ENCODE peak calls at places on chromosome 1, in seven cellular contexts. One of them, this sample, is unnamed. For H3K36me3, the result is how much of the 10 kb centered on the place peaks cover.

GRCh38 chr1:64675718-64676345 is 69.0 kb upstream of the RAVER2 start:
- DNase-seq in WERI-Rb-1: no peak
- DNase-seq in astrocyte: no peak
- DNase-seq in ovary: no peak
- DNase-seq in fibroblast of lung: peak
- DNase-seq in aorta: no peak
- DNase-seq in bronchial epithelial cell: peak
- DNase-seq in this sample: no peak

GRCh38 chr1:110250018-110250417 is 39.9 kb downstream of the KCNC4 start:
- DNase-seq in aorta: no peak
- DNase-seq in bronchial epithelial cell: no peak
- DNase-seq in astrocyte: no peak
- DNase-seq in ovary: no peak
- DNase-seq in fibroblast of lung: no peak
- DNase-seq in WERI-Rb-1: peak
- DNase-seq in this sample: no peak

GRCh38 chr1:116325922-116326321 is 47.1 kb upstream of the ATP1A1 start:
- DNase-seq in astrocyte: no peak
- DNase-seq in fibroblast of lung: no peak
- DNase-seq in aorta: no peak
- DNase-seq in bronchial epithelial cell: no peak
- DNase-seq in ovary: no peak
- DNase-seq in WERI-Rb-1: no peak
- DNase-seq in this sample: no peak

GRCh38 chr1:186482661-186483255 is 21.8 kb upstream of the PDC start:
- DNase-seq in aorta: peak
- DNase-seq in bronchial epithelial cell: peak
- DNase-seq in astrocyte: peak
- DNase-seq in ovary: peak
- DNase-seq in WERI-Rb-1: peak
- DNase-seq in fibroblast of lung: peak
- DNase-seq in this sample: peak

GRCh38 chr1:119040906-119041305 is 52.8 kb upstream of the TBX15 start:
- DNase-seq in WERI-Rb-1: no peak
- DNase-seq in bronchial epithelial cell: no peak
- DNase-seq in astrocyte: no peak
- DNase-seq in ovary: peak
- DNase-seq in aorta: no peak
- DNase-seq in fibroblast of lung: peak
- DNase-seq in this sample: peak

GRCh38 chr1:1899266-1899966 is 8.5 kb upstream of the GNB1 start:
- DNase-seq in aorta: no peak
- DNase-seq in astrocyte: no peak
- DNase-seq in ovary: no peak
- DNase-seq in fibroblast of lung: no peak
- DNase-seq in WERI-Rb-1: no peak
- DNase-seq in bronchial epithelial cell: no peak
- DNase-seq in this sample: no peak

GRCh38 chr1:204350857-204351573 is 8.7 kb downstream of the PLEKHA6 start:
- DNase-seq in astrocyte: peak
- DNase-seq in bronchial epithelial cell: no peak
- DNase-seq in aorta: peak
- DNase-seq in WERI-Rb-1: peak
- DNase-seq in ovary: peak
- DNase-seq in fibroblast of lung: peak
- DNase-seq in this sample: no peak

GRCh38 chr1:214551052-214551435 is 358 bp downstream of the PTPN14 start:
- DNase-seq in aorta: peak
- DNase-seq in bronchial epithelial cell: no peak
- DNase-seq in WERI-Rb-1: no peak
- DNase-seq in astrocyte: no peak
- DNase-seq in fibroblast of lung: no peak
- DNase-seq in ovary: no peak
- DNase-seq in this sample: peak

GRCh38 chr1:203173566-203173965 is 2.1 kb downstream of the MYBPH start:
- DNase-seq in aorta: no peak
- DNase-seq in ovary: peak
- DNase-seq in fibroblast of lung: no peak
- DNase-seq in astrocyte: no peak
- DNase-seq in WERI-Rb-1: peak
- DNase-seq in bronchial epithelial cell: no peak
- DNase-seq in this sample: no peak

GRCh38 chr1:26015358-26015757 is 6.2 kb upstream of the EXTL1 start:
- DNase-seq in bronchial epithelial cell: peak
- DNase-seq in ovary: no peak
- DNase-seq in aorta: peak
- DNase-seq in fibroblast of lung: peak
- DNase-seq in WERI-Rb-1: no peak
- DNase-seq in astrocyte: no peak
- DNase-seq in this sample: no peak

GRCh38 chr1:206476591-206476990 is 6.3 kb downstream of the IKBKE start:
- DNase-seq in WERI-Rb-1: no peak
- DNase-seq in fibroblast of lung: no peak
- DNase-seq in astrocyte: no peak
- DNase-seq in aorta: peak
- DNase-seq in ovary: no peak
- DNase-seq in bronchial epithelial cell: no peak
- DNase-seq in this sample: no peak

GRCh38 chr1:117561551-117561950 is 44.3 kb upstream of the TENT5C start:
- DNase-seq in astrocyte: no peak
- DNase-seq in aorta: no peak
- DNase-seq in bronchial epithelial cell: no peak
- DNase-seq in fibroblast of lung: no peak
- DNase-seq in WERI-Rb-1: no peak
- DNase-seq in ovary: no peak
- DNase-seq in this sample: no peak

GRCh38 chr1:25727819-25728286 is 72.1 kb upstream of the SELENON start:
- DNase-seq in ovary: peak
- DNase-seq in fibroblast of lung: peak
- DNase-seq in astrocyte: peak
- DNase-seq in aorta: peak
- DNase-seq in WERI-Rb-1: peak
- DNase-seq in bronchial epithelial cell: no peak
- DNase-seq in this sample: no peak

GRCh38 chr1:169105434-169106094 is 926 bp upstream of the ATP1B1 start:
- DNase-seq in aorta: peak
- DNase-seq in WERI-Rb-1: peak
- DNase-seq in fibroblast of lung: no peak
- DNase-seq in ovary: peak
- DNase-seq in bronchial epithelial cell: no peak
- DNase-seq in astrocyte: no peak
- DNase-seq in this sample: peak

GRCh38 chr1:205369621-205370230 is 13.0 kb upstream of the KLHDC8A start:
- DNase-seq in aorta: no peak
- DNase-seq in astrocyte: no peak
- DNase-seq in bronchial epithelial cell: no peak
- DNase-seq in WERI-Rb-1: no peak
- DNase-seq in ovary: no peak
- DNase-seq in fibroblast of lung: no peak
- DNase-seq in this sample: no peak

GRCh38 chr1:94322696-94323095 is 85.3 kb upstream of the ARHGAP29 start:
- DNase-seq in astrocyte: no peak
- DNase-seq in fibroblast of lung: no peak
- DNase-seq in ovary: no peak
- DNase-seq in aorta: no peak
- DNase-seq in WERI-Rb-1: no peak
- DNase-seq in bronchial epithelial cell: peak
- DNase-seq in this sample: peak

GRCh38 chr1:21313886-21314796 is 23.9 kb upstream of the ECE1 start:
- DNase-seq in astrocyte: no peak
- DNase-seq in ovary: peak
- DNase-seq in fibroblast of lung: no peak
- DNase-seq in bronchial epithelial cell: no peak
- DNase-seq in aorta: no peak
- DNase-seq in WERI-Rb-1: no peak
- DNase-seq in this sample: no peak

GRCh38 chr1:155170806-155171205 is 2.3 kb downstream of the KRTCAP2 start:
- DNase-seq in astrocyte: no peak
- DNase-seq in ovary: no peak
- DNase-seq in aorta: no peak
- DNase-seq in WERI-Rb-1: peak
- DNase-seq in bronchial epithelial cell: no peak
- DNase-seq in fibroblast of lung: no peak
- DNase-seq in this sample: no peak

GRCh38 chr1:64292399-64292798 is 89.0 kb downstream of the UBE2U start:
- DNase-seq in fibroblast of lung: peak
- DNase-seq in ovary: no peak
- DNase-seq in bronchial epithelial cell: peak
- DNase-seq in aorta: no peak
- DNase-seq in astrocyte: no peak
- DNase-seq in WERI-Rb-1: no peak
- DNase-seq in this sample: no peak

GRCh38 chr1:41823453-41823852 is 95.3 kb downstream of the HIVEP3 start:
- DNase-seq in aorta: no peak
- DNase-seq in fibroblast of lung: no peak
- DNase-seq in astrocyte: peak
- DNase-seq in bronchial epithelial cell: no peak
- DNase-seq in WERI-Rb-1: no peak
- DNase-seq in ovary: peak
- DNase-seq in this sample: peak

GRCh38 chr1:200738733-200739498 is at the start of gene CAMSAP2:
- DNase-seq in astrocyte: peak
- DNase-seq in ovary: peak
- DNase-seq in WERI-Rb-1: peak
- DNase-seq in fibroblast of lung: peak
- DNase-seq in bronchial epithelial cell: peak
- DNase-seq in aorta: peak
- DNase-seq in this sample: peak

DNA sequence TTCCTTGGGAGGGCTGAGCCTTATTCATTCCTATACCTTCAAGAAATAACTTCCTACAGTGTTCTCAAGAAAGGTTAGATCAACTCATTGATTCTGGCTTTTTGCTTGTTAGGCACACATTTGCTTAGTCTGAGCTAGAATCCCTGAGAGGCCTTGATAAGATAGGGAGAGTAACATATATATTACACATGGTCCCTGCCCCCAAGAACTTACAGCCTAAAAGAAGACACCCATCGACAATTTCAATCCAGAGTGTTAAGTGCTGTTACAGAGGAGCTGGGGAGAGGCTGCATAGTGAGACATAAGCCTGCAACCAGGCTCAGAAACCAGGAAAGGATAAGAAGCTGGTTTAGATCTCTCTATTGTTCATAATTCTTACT is 68.7 kb downstream of the PLPP3 start:
- DNase-seq in WERI-Rb-1: no peak
- DNase-seq in bronchial epithelial cell: no peak
- DNase-seq in fibroblast of lung: no peak
- DNase-seq in astrocyte: no peak
- DNase-seq in ovary: no peak
- DNase-seq in aorta: no peak
- DNase-seq in this sample: no peak
- H3K36me3 ChIP-seq in WERI-Rb-1: under half
- H3K36me3 ChIP-seq in bronchial epithelial cell: under half
- H3K36me3 ChIP-seq in fibroblast of lung: half or more
- H3K36me3 ChIP-seq in astrocyte: under half
- H3K36me3 ChIP-seq in ovary: under half
- H3K36me3 ChIP-seq in aorta: under half
- H3K36me3 ChIP-seq in this sample: under half

GRCh38 chr1:162130308-162130707 is 60.8 kb downstream of the NOS1AP start:
- DNase-seq in WERI-Rb-1: no peak
- DNase-seq in fibroblast of lung: no peak
- DNase-seq in aorta: no peak
- DNase-seq in ovary: no peak
- DNase-seq in bronchial epithelial cell: no peak
- DNase-seq in astrocyte: no peak
- DNase-seq in this sample: no peak

GRCh38 chr1:162131405-162132321 is 62.2 kb downstream of the NOS1AP start:
- DNase-seq in ovary: no peak
- DNase-seq in WERI-Rb-1: no peak
- DNase-seq in aorta: no peak
- DNase-seq in astrocyte: no peak
- DNase-seq in fibroblast of lung: no peak
- DNase-seq in bronchial epithelial cell: no peak
- DNase-seq in this sample: no peak

GRCh38 chr1:162136760-162137537 is 67.5 kb downstream of the NOS1AP start:
- DNase-seq in bronchial epithelial cell: peak
- DNase-seq in fibroblast of lung: peak
- DNase-seq in aorta: no peak
- DNase-seq in ovary: no peak
- DNase-seq in WERI-Rb-1: no peak
- DNase-seq in astrocyte: peak
- DNase-seq in this sample: peak

GRCh38 chr1:162135271-162135775 is 65.8 kb downstream of the NOS1AP start:
- DNase-seq in fibroblast of lung: no peak
- DNase-seq in aorta: no peak
- DNase-seq in ovary: no peak
- DNase-seq in WERI-Rb-1: no peak
- DNase-seq in bronchial epithelial cell: no peak
- DNase-seq in astrocyte: no peak
- DNase-seq in this sample: no peak

DNA sequence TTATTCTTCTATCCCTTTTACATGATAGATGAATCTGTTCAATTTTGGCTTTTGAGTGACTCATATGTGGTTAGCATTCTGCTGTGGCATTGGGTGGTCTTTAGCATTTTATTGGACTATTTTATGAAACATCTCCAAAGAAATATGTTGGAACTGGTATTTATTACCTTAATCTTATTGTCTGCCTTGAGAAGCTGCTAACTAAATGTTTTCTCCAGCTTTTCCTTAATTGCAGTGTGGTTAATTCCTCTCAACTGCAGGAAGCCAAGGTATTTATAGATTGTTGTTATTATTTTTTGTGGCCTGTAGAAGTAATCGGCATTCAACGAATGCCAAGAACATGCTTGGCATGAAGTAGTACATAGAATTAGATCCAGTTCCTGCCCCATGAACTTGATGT is 64.1 kb downstream of the NOS1AP start:
- DNase-seq in fibroblast of lung: no peak
- DNase-seq in WERI-Rb-1: no peak
- DNase-seq in astrocyte: peak
- DNase-seq in ovary: no peak
- DNase-seq in bronchial epithelial cell: no peak
- DNase-seq in aorta: no peak
- DNase-seq in this sample: no peak
- H3K36me3 ChIP-seq in fibroblast of lung: under half
- H3K36me3 ChIP-seq in WERI-Rb-1: under half
- H3K36me3 ChIP-seq in astrocyte: under half
- H3K36me3 ChIP-seq in ovary: under half
- H3K36me3 ChIP-seq in bronchial epithelial cell: under half
- H3K36me3 ChIP-seq in aorta: under half
- H3K36me3 ChIP-seq in this sample: under half

GRCh38 chr1:47963568-47963973 is 33.6 kb downstream of the TRABD2B start:
- DNase-seq in astrocyte: no peak
- DNase-seq in WERI-Rb-1: no peak
- DNase-seq in bronchial epithelial cell: no peak
- DNase-seq in aorta: no peak
- DNase-seq in ovary: no peak
- DNase-seq in fibroblast of lung: peak
- DNase-seq in this sample: no peak
- H3K36me3 ChIP-seq in astrocyte: under half
- H3K36me3 ChIP-seq in WERI-Rb-1: under half
- H3K36me3 ChIP-seq in bronchial epithelial cell: under half
- H3K36me3 ChIP-seq in aorta: under half
- H3K36me3 ChIP-seq in ovary: under half
- H3K36me3 ChIP-seq in fibroblast of lung: under half
- H3K36me3 ChIP-seq in this sample: under half

GRCh38 chr1:235450433-235450832 is 53.8 kb downstream of the B3GALNT2 start:
- DNase-seq in aorta: no peak
- DNase-seq in ovary: no peak
- DNase-seq in bronchial epithelial cell: peak
- DNase-seq in astrocyte: no peak
- DNase-seq in WERI-Rb-1: no peak
- DNase-seq in fibroblast of lung: no peak
- DNase-seq in this sample: no peak
- H3K36me3 ChIP-seq in aorta: under half
- H3K36me3 ChIP-seq in ovary: under half
- H3K36me3 ChIP-seq in bronchial epithelial cell: under half
- H3K36me3 ChIP-seq in astrocyte: half or more
- H3K36me3 ChIP-seq in WERI-Rb-1: half or more
- H3K36me3 ChIP-seq in fibroblast of lung: under half
- H3K36me3 ChIP-seq in this sample: half or more

This sample was measured in MG63.